ENCODE peak calls at places on chromosomes 16 and 17, in five cellular contexts. B is GM12878, N is sigmoid colon, C is transverse colon, O is stomach. A is an unnamed sample. For H3K36me3, the result is how much of the 10 kb centered on the place peaks cover.

GRCh38 chr16:85415196-85415988 is 197.7 kb upstream of the GSE1 start:
- DNase-seq in N (peak), O (no peak), C (peak), B (no peak), A (no peak)

GRCh38 chr16:90032664-90033346 is 13.5 kb upstream of the DBNDD1 start:
- DNase-seq in B (no peak), C (no peak), N (no peak), O (no peak), A (no peak)

GRCh38 chr17:35449371-35449931 is 885 bp upstream of the SLFN13 start:
- DNase-seq in N (peak), O (peak), B (no peak), C (peak), A (no peak)

GRCh38 chr17:66965801-66966528 is 1.5 kb downstream of the CACNG4 start:
- DNase-seq in B (no peak), O (no peak), N (no peak), C (no peak), A (no peak)

GRCh38 chr17:78134899-78135385 is 4.4 kb downstream of the TMC8 start:
- DNase-seq in B (no peak), C (no peak), N (no peak), O (no peak), A (no peak)

GRCh38 chr17:45040459-45040858 is 11.0 kb downstream of the DCAKD start:
- DNase-seq in N (no peak), C (no peak), B (no peak), O (no peak), A (no peak)

GRCh38 chr16:1152123-1152638 is 725 bp upstream of the CACNA1H start:
- DNase-seq in O (no peak), B (no peak), C (no peak), N (peak), A (no peak)

GRCh38 chr16:88430524-88431446 is 22.3 kb upstream of the ZFPM1 start:
- DNase-seq in O (no peak), C (peak), B (no peak), N (no peak), A (no peak)

GRCh38 chr17:72665841-72666518 is 426.5 kb downstream of the SLC39A11 start:
- DNase-seq in N (peak), B (no peak), O (no peak), C (no peak), A (peak)

GRCh38 chr17:66984730-66985129 is 20.2 kb downstream of the CACNG4 start:
- DNase-seq in C (no peak), O (no peak), B (no peak), N (no peak), A (no peak)

GRCh38 chr16:10944249-10945064 is at the start of gene CLEC16A:
- DNase-seq in B (peak), O (peak), C (peak), N (peak), A (peak)

GRCh38 chr16:89048087-89048729 is 45.4 kb upstream of the ACSF3 start:
- DNase-seq in B (no peak), N (peak), O (no peak), C (no peak), A (no peak)

GRCh38 chr17:81277938-81278693 is 17.0 kb downstream of the SLC38A10 start:
- DNase-seq in C (no peak), B (no peak), N (no peak), O (no peak), A (no peak)

GRCh38 chr17:76088041-76088867 is 9.3 kb downstream of the ZACN start:
- DNase-seq in O (no peak), N (peak), C (no peak), B (no peak), A (no peak)

GRCh38 chr16:25372716-25373115 is 115.1 kb upstream of the ZKSCAN2 start:
- DNase-seq in C (no peak), O (no peak), N (no peak), B (no peak), A (no peak)

GRCh38 chr17:36493956-36494355 is 7.5 kb downstream of the ZNHIT3 start:
- DNase-seq in N (no peak), O (no peak), B (no peak), C (no peak), A (no peak)
- H3K36me3 ChIP-seq in N (half or more), O (half or more), B (under half), C (half or more), A (half or more)

DNA sequence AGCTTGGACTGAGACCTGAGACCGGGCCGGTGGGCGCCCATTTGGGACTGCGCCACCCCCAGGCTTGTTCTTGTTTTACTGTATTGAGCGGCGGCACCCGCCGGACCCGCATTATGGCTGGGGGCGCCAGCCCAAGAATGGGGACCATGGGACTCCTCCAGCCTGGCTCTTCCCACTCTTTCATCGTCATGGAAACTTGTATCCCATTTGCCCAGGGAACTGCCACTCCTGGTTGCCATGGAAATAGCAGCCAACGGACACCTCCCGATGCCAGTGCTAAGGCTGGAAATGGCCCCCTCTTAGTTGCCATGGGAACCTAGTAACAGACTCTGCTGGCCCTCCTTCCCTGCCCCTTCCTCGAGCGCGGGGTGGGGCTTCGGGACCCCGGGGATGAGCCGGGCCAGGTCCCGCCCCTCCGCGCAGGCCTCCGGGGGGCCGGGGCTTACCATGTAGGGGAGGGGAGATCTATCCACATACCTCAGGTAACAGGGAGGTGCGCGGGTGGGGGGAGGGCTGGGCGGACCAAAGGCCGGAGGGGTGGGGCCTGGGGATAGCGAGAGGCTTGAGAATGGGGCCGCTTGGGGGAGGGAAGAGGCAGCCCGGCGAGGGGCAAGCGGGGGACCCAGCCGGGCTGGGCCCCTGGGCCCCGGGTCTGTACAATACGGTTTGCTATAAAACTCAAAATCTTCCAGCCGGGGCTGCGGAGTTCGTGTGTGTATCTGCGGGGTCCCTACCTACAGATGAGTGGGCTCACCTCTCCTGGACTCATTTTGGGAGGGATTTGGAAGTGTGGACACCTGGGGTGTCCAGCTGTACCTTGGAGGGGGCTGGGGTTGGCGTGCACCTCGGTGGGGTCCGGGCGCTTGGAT is 547 bp upstream of the ORAI3 start:
- DNase-seq in B (no peak), N (peak), O (peak), C (peak), A (peak)
- TF ChIP-seq EP300 in B (no peak), N (no peak), O (no peak), C (no peak), A (peak)

GRCh38 chr17:20216154-20216815 is 207.1 kb downstream of the SPECC1 start:
- DNase-seq in O (no peak), B (no peak), N (no peak), C (no peak), A (no peak)
- H3K36me3 ChIP-seq in O (under half), B (under half), N (under half), C (under half), A (under half)

GRCh38 chr17:29760279-29760721 is 137.6 kb upstream of the CORO6 start:
- DNase-seq in O (no peak), N (no peak), C (peak), B (peak), A (no peak)
- TF ChIP-seq EP300 in O (no peak), N (no peak), C (no peak), B (peak), A (no peak)

DNA sequence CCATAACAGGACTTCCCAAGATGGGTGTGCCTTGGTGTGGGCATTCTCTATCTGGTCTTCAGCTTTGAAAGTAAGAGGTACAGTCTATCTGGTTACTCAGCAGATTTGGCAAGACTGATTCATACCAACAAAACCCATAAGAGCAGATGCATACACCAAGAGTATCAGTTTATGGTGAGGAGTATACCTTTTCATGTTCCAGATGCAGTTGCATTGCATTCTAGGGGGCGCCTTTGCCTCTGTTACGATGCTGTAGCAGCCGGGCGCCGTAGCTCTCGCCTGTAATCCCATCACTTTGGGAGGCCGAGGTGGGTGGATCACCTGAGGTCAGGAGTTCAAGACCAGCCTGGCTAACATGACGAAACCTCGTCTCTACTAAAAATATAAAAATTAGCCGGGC is 31.1 kb upstream of the CARMIL2 start:
- DNase-seq in N (peak), O (no peak), B (no peak), C (no peak), A (no peak)
- H3K36me3 ChIP-seq in N (half or more), O (half or more), B (under half), C (under half), A (half or more)

GRCh38 chr17:17028059-17028877 is 14.0 kb upstream of the MPRIP start:
- DNase-seq in B (no peak), N (peak), O (peak), C (peak), A (peak)
- TF ChIP-seq EP300 in B (no peak), N (no peak), O (no peak), C (peak), A (peak)

GRCh38 chr17:58669853-58670252 is 22.0 kb downstream of the TEX14 start:
- DNase-seq in B (no peak), N (no peak), O (no peak), C (no peak), A (no peak)

GRCh38 chr17:58667934-58668597 is 23.8 kb downstream of the TEX14 start:
- DNase-seq in B (no peak), C (no peak), N (no peak), O (no peak), A (no peak)

GRCh38 chr17:58665946-58666857 is 25.6 kb downstream of the TEX14 start:
- DNase-seq in O (no peak), N (no peak), B (no peak), C (no peak), A (no peak)

GRCh38 chr17:58666858-58667267 is 25.0 kb downstream of the TEX14 start:
- DNase-seq in C (peak), N (peak), O (peak), B (no peak), A (peak)

GRCh38 chr17:58668598-58668935 is 23.3 kb downstream of the TEX14 start:
- DNase-seq in C (no peak), B (no peak), N (no peak), O (no peak), A (no peak)
- H3K36me3 ChIP-seq in C (under half), B (under half), N (under half), O (under half), A (under half)